ENCODE peak calls at places on chromosomes 4 and X, in seven cellular contexts. Z is SK-N-SH, J is GM12891, X is H1, D is GM12878, I is HepG2, S is K562. Q is an unnamed sample.

GRCh38 chr4:10721616-10722015 is 37.0 kb upstream of the CLNK start:
- DNase-seq in Z (no peak), J (no peak), X (no peak), D (no peak), I (no peak), S (no peak), Q (no peak)

GRCh38 chr4:1628892-1629703 is 55.0 kb downstream of the FAM53A start:
- DNase-seq in Z (peak), J (peak), X (peak), D (no peak), I (peak), S (peak), Q (peak)

GRCh38 chrX:18146954-18147353 is 73.7 kb downstream of the BEND2 start:
- DNase-seq in Z (no peak), J (no peak), X (peak), D (no peak), I (peak), S (peak), Q (no peak)

GRCh38 chr4:108529984-108530901 is 90.1 kb upstream of the RPL34 start:
- DNase-seq in Z (no peak), J (no peak), X (no peak), D (no peak), I (no peak), S (no peak), Q (no peak)

GRCh38 chrX:23803931-23804381 is 21.0 kb downstream of the SAT1 start:
- DNase-seq in Z (no peak), J (no peak), X (no peak), D (no peak), I (peak), S (no peak), Q (no peak)

GRCh38 chr4:88747351-88747750 is 49.7 kb upstream of the NAP1L5 start:
- DNase-seq in Z (no peak), J (no peak), X (no peak), D (no peak), I (no peak), S (no peak), Q (no peak)

GRCh38 chr4:120977435-120977997 is 55.0 kb upstream of the PRDM5 start:
- DNase-seq in Z (peak), J (peak), X (no peak), D (no peak), I (peak), S (no peak), Q (no peak)

GRCh38 chr4:84684361-84684760 is 101.4 kb downstream of the CDS1 start:
- DNase-seq in Z (no peak), J (no peak), X (no peak), D (no peak), I (no peak), S (no peak), Q (no peak)

GRCh38 chrX:153546386-153546785 is 28.9 kb downstream of the ATP2B3 start:
- DNase-seq in Z (no peak), J (no peak), X (no peak), D (no peak), I (no peak), S (no peak), Q (no peak)

GRCh38 chr4:94472056-94472826 is 20.5 kb downstream of the PDLIM5 start:
- DNase-seq in Z (no peak), J (no peak), X (no peak), D (no peak), I (peak), S (no peak), Q (no peak)

GRCh38 chr4:16858275-16858752 is 40.1 kb downstream of the LDB2 start:
- DNase-seq in Z (no peak), J (no peak), X (no peak), D (no peak), I (no peak), S (no peak), Q (no peak)

GRCh38 chrX:15914486-15914885 is 59.9 kb upstream of the AP1S2 start:
- DNase-seq in Z (no peak), J (no peak), X (no peak), D (no peak), I (no peak), S (no peak), Q (no peak)

GRCh38 chr4:168475745-168476144 is 4.5 kb downstream of the DDX60L start:
- DNase-seq in Z (no peak), J (no peak), X (no peak), D (no peak), I (no peak), S (no peak), Q (no peak)

GRCh38 chrX:12975999-12976558 is 1.2 kb downstream of the TMSB4X start:
- DNase-seq in Z (peak), J (no peak), X (no peak), D (no peak), I (no peak), S (peak), Q (peak)

GRCh38 chr4:153755186-153755585 is 4.6 kb downstream of the RNF175 start:
- DNase-seq in Z (no peak), J (no peak), X (no peak), D (no peak), I (no peak), S (no peak), Q (no peak)

GRCh38 chr4:10571896-10572295 is 112.7 kb downstream of the CLNK start:
- DNase-seq in Z (no peak), J (no peak), X (no peak), D (no peak), I (no peak), S (no peak), Q (no peak)

GRCh38 chrX:78011846-78012245 is 42.4 kb upstream of the PGAM4 start:
- DNase-seq in Z (no peak), J (no peak), X (no peak), D (no peak), I (no peak), S (no peak), Q (no peak)

GRCh38 chr4:900073-900472 is 32.0 kb downstream of the GAK start:
- DNase-seq in Z (no peak), J (no peak), X (no peak), D (no peak), I (no peak), S (no peak), Q (no peak)

GRCh38 chr4:116925900-116926457 is 159.4 kb downstream of the TRAM1L1 start:
- DNase-seq in Z (peak), J (no peak), X (peak), D (no peak), I (no peak), S (no peak), Q (no peak)

GRCh38 chrX:74178536-74178935 is 125.4 kb upstream of the ZCCHC13 start:
- DNase-seq in Z (no peak), J (no peak), X (peak), D (no peak), I (no peak), S (no peak), Q (no peak)

GRCh38 chr4:119136541-119136940 is 909 bp downstream of the MYOZ2 start:
- DNase-seq in Z (no peak), J (no peak), X (no peak), D (no peak), I (no peak), S (no peak), Q (no peak)
- TF ChIP-seq TAF1 in Z (no peak), J (no peak), X (no peak), D (no peak), I (no peak), S (no peak), Q (no peak)

GRCh38 chrX:22748093-22748999 is 251.4 kb upstream of the DDX53 start:
- DNase-seq in Z (peak), J (peak), X (peak), D (no peak), I (peak), S (peak), Q (peak)
- TF ChIP-seq TAF1 in Z (no peak), J (no peak), X (no peak), D (no peak), I (no peak), S (no peak), Q (no peak)

DNA sequence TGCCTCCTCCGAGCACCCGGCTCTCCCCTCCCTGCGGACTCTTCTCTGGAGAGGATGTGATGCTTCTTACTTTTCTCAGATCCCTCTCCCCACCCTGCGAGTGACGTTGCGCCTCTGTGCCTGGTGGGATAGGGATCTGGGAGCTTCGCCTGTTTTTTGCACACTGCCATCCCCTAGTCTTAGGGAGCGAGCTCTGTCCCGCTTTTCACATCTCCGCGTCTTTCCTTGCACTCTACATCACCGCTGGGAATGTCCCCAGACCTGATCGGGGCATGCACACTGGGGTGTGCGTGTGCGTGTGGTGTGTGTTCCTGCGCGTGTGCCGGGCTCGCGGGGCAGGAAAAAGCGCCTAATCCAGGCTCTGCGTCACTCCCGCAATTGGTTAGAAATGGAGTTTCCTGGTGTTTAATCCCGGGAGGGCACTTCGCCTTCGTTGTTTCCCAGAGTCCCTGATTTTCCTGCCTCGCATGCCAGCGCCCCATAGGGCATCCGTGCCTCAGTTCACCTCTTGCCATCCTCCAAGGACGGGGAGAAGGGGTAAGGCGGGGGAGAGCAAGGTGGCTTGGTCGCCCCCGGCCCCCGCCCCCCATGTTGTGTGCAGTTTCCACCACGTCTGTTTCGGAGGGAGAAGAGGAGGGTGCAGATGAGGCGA is 909 bp upstream of the TBC1D1 start:
- DNase-seq in Z (peak), J (no peak), X (peak), D (no peak), I (no peak), S (no peak), Q (no peak)
- TF ChIP-seq TAF1 in Z (no peak), J (no peak), X (no peak), D (no peak), I (no peak), S (no peak), Q (no peak)

DNA sequence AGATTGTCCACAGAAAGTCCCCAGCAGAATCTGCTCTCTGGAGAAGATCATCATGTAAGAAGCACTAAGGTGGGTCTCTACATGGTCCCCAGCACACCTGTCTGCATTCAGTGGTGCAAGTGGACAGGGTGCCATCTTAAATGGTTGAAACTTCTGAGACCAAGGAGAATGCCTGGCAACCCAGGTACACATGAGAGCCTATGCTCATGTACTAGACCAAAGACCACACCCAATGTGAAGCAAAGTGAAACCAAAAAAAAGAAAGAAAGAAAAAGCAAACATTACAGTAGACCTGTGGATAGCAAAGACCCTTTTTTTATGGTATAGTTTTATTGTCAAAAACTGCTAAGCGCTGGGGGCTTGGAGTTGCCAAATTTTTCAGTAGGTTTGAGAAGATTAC is 15.0 kb downstream of the CD40LG start:
- DNase-seq in Z (no peak), J (no peak), X (no peak), D (no peak), I (no peak), S (no peak), Q (no peak)
- TF ChIP-seq TAF1 in Z (no peak), J (no peak), X (no peak), D (no peak), I (no peak), S (no peak), Q (no peak)

DNA sequence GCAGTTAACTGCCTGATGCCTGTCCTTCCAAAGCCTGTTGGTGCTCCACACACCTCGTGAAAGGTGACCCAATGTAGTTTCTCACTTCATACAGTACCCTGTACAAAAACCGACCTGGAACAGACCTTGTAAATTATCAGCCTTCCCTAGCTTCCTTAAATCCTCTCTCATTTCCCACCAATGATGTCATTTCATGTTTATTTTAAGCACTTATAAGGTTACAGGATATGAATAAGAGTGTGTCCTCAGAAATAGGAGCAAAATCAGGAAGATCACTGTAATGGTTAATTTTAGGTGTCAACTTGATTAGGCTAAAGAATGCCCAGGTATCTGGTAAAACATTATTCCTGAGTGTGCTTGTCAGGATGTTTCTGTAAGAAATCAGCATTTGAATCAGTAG is 44.7 kb downstream of the TMEM150C start:
- DNase-seq in Z (no peak), J (no peak), X (no peak), D (no peak), I (no peak), S (no peak), Q (no peak)
- TF ChIP-seq TAF1 in Z (no peak), J (no peak), X (no peak), D (no peak), I (no peak), S (no peak), Q (no peak)

DNA sequence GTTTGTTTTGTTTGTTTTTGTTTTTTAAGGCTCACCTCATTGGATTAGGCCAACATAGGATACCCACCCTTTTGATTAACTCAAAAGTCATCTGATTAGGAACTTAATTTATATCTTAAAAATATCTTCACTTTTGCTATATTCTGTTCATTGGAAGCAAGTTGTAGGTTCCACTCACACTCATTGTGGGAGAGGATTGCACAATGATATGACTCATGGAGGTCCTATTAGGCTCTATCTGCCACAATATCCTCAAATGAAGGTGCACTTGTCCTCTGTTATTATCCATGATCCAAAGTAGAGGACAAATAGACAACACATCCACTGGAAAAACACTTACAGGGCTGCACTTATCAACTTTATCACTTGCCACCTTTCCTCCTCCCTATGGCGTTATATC is 60.5 kb upstream of the ADAMTS3 start:
- DNase-seq in Z (no peak), J (no peak), X (no peak), D (no peak), I (no peak), S (no peak), Q (no peak)
- TF ChIP-seq TAF1 in Z (no peak), J (no peak), X (no peak), D (no peak), I (no peak), S (no peak), Q (no peak)

GRCh38 chr4:162645381-162645780 is 481.6 kb upstream of the FSTL5 start:
- DNase-seq in Z (no peak), J (no peak), X (no peak), D (no peak), I (peak), S (no peak), Q (no peak)

GRCh38 chr4:162640152-162640551 is 476.4 kb upstream of the FSTL5 start:
- DNase-seq in Z (no peak), J (no peak), X (no peak), D (no peak), I (no peak), S (no peak), Q (no peak)

GRCh38 chr4:162650166-162650565 is 486.4 kb upstream of the FSTL5 start:
- DNase-seq in Z (no peak), J (no peak), X (no peak), D (no peak), I (no peak), S (no peak), Q (no peak)

DNA sequence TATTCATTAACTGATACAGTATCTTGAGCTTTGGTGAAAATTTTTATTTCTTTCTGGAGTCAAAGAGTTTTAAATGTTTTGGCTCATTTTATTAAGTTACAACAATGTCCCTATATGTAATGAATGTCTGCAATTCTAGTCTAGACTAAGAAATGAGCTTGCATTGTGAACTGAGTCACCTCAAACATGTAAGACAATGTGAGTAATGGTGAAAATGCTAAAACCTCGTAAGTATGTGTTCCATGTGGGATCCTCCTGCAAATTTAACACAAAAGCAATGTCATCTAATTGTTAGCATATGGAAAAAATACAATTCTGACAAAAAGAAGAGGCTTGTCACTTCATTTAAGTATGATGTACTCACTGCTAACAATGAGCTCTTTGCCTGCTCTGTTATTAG is 480.5 kb upstream of the FSTL5 start:
- DNase-seq in Z (no peak), J (no peak), X (no peak), D (no peak), I (no peak), S (no peak), Q (no peak)
- TF ChIP-seq TAF1 in Z (no peak), J (no peak), X (no peak), D (no peak), I (no peak), S (no peak), Q (no peak)

DNA sequence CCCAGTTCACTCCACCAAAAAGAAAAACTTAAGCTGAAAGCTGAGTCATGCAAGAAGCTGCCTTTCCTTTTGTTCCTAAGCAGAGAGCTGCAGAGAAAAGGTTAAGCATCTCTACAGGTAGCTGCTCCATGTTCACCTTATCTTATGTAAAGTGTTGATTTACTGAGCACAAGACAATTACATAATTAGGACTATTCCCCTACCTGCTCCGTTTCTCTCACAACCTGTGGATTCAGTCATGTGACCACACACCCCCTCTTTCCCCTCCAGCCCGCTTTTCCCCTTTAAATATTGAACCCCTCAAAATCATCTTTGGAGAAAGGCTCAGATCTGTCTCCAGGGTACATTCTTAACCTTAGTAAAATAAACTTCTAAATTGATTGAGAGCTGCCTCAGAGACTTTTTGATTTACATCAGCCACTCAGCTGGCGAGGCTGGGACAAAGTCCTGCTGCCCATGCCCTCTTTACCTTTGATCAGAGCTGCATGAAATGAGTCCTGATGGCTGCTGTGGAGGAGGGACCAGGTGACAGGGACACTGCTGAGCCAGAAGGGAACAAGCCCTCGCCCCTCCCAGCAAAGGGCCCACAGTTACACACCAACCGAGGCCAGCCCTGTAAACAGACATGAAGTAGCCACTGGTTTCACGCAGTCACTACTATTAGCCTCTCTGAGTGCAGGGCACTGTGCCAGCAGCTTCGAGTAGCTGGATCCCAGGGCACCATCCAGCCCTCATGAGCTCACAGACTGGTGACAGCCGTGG is 53.9 kb upstream of the C4orf50 start:
- DNase-seq in Z (peak), J (no peak), X (no peak), D (no peak), I (no peak), S (no peak), Q (no peak)
- TF ChIP-seq TAF1 in Z (no peak), J (no peak), X (no peak), D (no peak), I (no peak), S (no peak), Q (no peak)

GRCh38 chrX:3029084-3029483 is 12.2 kb upstream of the ARSF start:
- DNase-seq in Z (no peak), J (no peak), X (no peak), D (no peak), I (no peak), S (no peak), Q (no peak)
- TF ChIP-seq TAF1 in Z (no peak), J (no peak), X (no peak), D (no peak), I (no peak), S (no peak), Q (no peak)

GRCh38 chr4:14877246-14878220 is 124.7 kb upstream of the CPEB2 start:
- DNase-seq in Z (peak), J (no peak), X (no peak), D (no peak), I (no peak), S (no peak), Q (no peak)
- TF ChIP-seq TAF1 in Z (no peak), J (no peak), X (no peak), D (no peak), I (no peak), S (no peak), Q (no peak)

Q was measured in GM12892.